ENCODE peak calls at places on chromosomes 2 and 18, in ten cellular contexts. V is mesothelial cell of epicardium; K is cardiac fibroblast; S is GM23338; X is uterus; L is H9; F is CD4-positive, alpha-beta T cell; A is adrenal gland; R is foreskin fibroblast; J is IMR-90. Z is an unnamed sample.

GRCh38 chr2:10447300-10448207 is 573 bp downstream of the ODC1 start:
- DNase-seq in X (no peak), J (peak; percentile 47), A (peak; percentile 71), F (no peak), K (peak; percentile 51), L (peak; percentile 65), S (peak; percentile 64), R (peak; percentile 36), V (no peak), Z (no peak)

GRCh38 chr2:39683022-39683699 is 17.4 kb downstream of the TMEM178A start:
- DNase-seq in A (no peak), L (no peak), X (no peak), V (no peak), J (no peak), S (no peak), R (no peak), F (no peak), K (no peak), Z (no peak)

GRCh38 chr2:174972924-174973323 is 32.3 kb downstream of the CHN1 start:
- DNase-seq in R (peak; percentile 62), J (peak; percentile 83), K (peak; percentile 26), F (no peak), X (no peak), S (no peak), V (no peak), L (no peak), A (no peak), Z (no peak)

GRCh38 chr2:6526093-6526824 is 339.4 kb downstream of the CMPK2 start:
- DNase-seq in R (no peak), V (no peak), L (peak; percentile 39), K (no peak), J (no peak), S (peak; percentile 90), F (no peak), A (no peak), X (no peak), Z (no peak)

GRCh38 chr2:10935953-10936942 is 24.5 kb downstream of the KCNF1 start:
- DNase-seq in L (peak; percentile 83), X (no peak), F (no peak), R (peak; percentile 99), A (no peak), J (peak; percentile 100), K (peak; percentile 80), S (peak; percentile 62), V (no peak), Z (no peak)

GRCh38 chr18:9914334-9914583 is 443 bp downstream of the VAPA start:
- DNase-seq in X (no peak), F (no peak), A (no peak), R (no peak), J (no peak), L (no peak), V (no peak), K (no peak), S (peak; percentile 52), Z (peak; percentile 18)

GRCh38 chr18:63236990-63237389 is 82.6 kb downstream of the BCL2 start:
- DNase-seq in X (peak; percentile 60), S (peak; percentile 19), J (no peak), L (no peak), V (no peak), A (no peak), R (no peak), K (no peak), F (no peak), Z (no peak)

GRCh38 chr2:216519154-216519762 is 20.6 kb downstream of the RPL37A start:
- DNase-seq in L (no peak), F (peak; percentile 20), K (peak; percentile 89), J (peak; percentile 89), X (peak; percentile 89), R (peak; percentile 78), A (peak; percentile 79), S (peak; percentile 90), V (no peak), Z (no peak)

GRCh38 chr2:36785179-36785795 is 88.8 kb downstream of the VIT start:
- DNase-seq in V (no peak), S (peak; percentile 74), J (peak; percentile 57), A (peak; percentile 55), F (peak; percentile 43), R (peak; percentile 32), L (peak; percentile 81), X (peak; percentile 33), K (peak; percentile 80), Z (peak; percentile 31)

GRCh38 chr18:46516555-46516954 is 140.5 kb downstream of the LOXHD1 start:
- DNase-seq in X (no peak), V (no peak), J (no peak), R (no peak), L (no peak), K (no peak), A (no peak), S (no peak), F (no peak), Z (no peak)

GRCh38 chr18:46519870-46520269 is 137.2 kb downstream of the LOXHD1 start:
- DNase-seq in V (no peak), X (no peak), J (no peak), S (no peak), A (no peak), K (no peak), R (no peak), F (no peak), L (no peak), Z (no peak)

GRCh38 chr18:46518438-46518837 is 138.6 kb downstream of the LOXHD1 start:
- DNase-seq in J (no peak), K (no peak), X (no peak), S (peak; percentile 55), R (no peak), A (no peak), L (peak; percentile 65), V (no peak), F (no peak), Z (no peak)
- TF ChIP-seq CTCF in J (no peak), K (no peak), X (no peak), S (peak; percentile 59), R (no peak), A (no peak), L (peak; percentile 56), V (no peak), F (no peak), Z (peak; percentile 61)

DNA sequence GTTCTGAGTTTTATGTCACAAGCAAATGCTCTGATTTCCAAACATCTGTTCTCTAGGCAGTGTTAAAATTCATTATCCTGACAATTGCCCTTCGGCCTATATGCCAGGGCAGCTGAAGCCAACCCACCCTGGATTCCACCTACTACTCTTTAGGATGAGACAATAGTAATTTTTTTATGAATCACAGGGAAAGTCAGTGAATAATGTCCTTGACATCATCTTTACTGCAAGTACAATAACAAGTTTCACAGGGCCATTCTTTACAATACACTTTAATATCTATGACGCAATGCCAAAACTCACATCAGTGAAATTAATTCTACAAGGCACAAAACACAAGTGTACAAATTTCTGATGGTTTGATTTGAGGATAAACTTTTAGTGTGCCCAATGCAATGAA is 77.4 kb upstream of the CTLA4 start:
- DNase-seq in F (no peak), R (peak; percentile 58), J (peak; percentile 15), S (no peak), A (no peak), X (no peak), V (no peak), L (no peak), K (peak; percentile 56), Z (no peak)
- TF ChIP-seq CTCF in F (no peak), R (no peak), J (no peak), S (no peak), A (no peak), X (no peak), V (no peak), L (no peak), K (no peak), Z (no peak)

GRCh38 chr18:79318142-79318673 is 77.5 kb upstream of the NFATC1 start:
- DNase-seq in L (no peak), X (no peak), S (no peak), J (no peak), K (no peak), A (no peak), R (no peak), F (no peak), V (no peak), Z (no peak)

GRCh38 chr18:79320216-79320615 is 75.5 kb upstream of the NFATC1 start:
- DNase-seq in V (no peak), F (no peak), S (no peak), X (no peak), L (no peak), J (no peak), K (no peak), R (no peak), A (no peak), Z (no peak)

GRCh38 chr18:79315589-79315988 is 80.1 kb upstream of the NFATC1 start:
- DNase-seq in L (no peak), V (no peak), S (no peak), J (no peak), R (no peak), A (no peak), X (no peak), K (no peak), F (no peak), Z (no peak)

GRCh38 chr18:79321625-79322024 is 74.1 kb upstream of the NFATC1 start:
- DNase-seq in R (peak; percentile 20), K (no peak), J (peak; percentile 44), A (no peak), X (no peak), V (no peak), L (no peak), F (no peak), S (no peak), Z (no peak)

GRCh38 chr18:79317718-79318117 is 78.0 kb upstream of the NFATC1 start:
- DNase-seq in R (no peak), J (no peak), A (no peak), X (no peak), V (no peak), F (no peak), L (no peak), K (peak; percentile 19), S (peak; percentile 22), Z (no peak)
- TF ChIP-seq CTCF in R (no peak), J (no peak), A (no peak), X (no peak), V (no peak), F (no peak), L (peak; percentile 35), K (no peak), S (no peak), Z (no peak)

GRCh38 chr18:13406049-13406615 is 187.6 kb downstream of the LDLRAD4 start:
- DNase-seq in J (no peak), S (no peak), R (no peak), X (no peak), V (no peak), F (no peak), A (no peak), L (no peak), K (no peak), Z (no peak)
- TF ChIP-seq CTCF in J (no peak), S (no peak), R (no peak), X (no peak), V (no peak), F (no peak), A (no peak), L (no peak), K (no peak), Z (no peak)

GRCh38 chr2:85243101-85244072 is 84.4 kb downstream of the TGOLN2 start:
- DNase-seq in S (peak; percentile 87), R (no peak), X (no peak), A (no peak), L (peak; percentile 78), K (no peak), F (no peak), V (no peak), J (no peak), Z (no peak)
- TF ChIP-seq CTCF in S (peak; percentile 81), R (peak; percentile 18), X (peak; percentile 31), A (peak; percentile 34), L (peak; percentile 75), K (peak; percentile 37), F (no peak), V (peak; percentile 53), J (peak; percentile 31), Z (peak; percentile 28)

Z was measured in D721Med.